ENCODE peak calls at places on chromosomes 3 and 15, in eight cellular contexts. E, M, N, V, X, R, O and S are unnamed samples.

GRCh38 chr15:39704684-39705083 is 78.0 kb downstream of the FSIP1 start:
- DNase-seq in R (no peak), V (no peak), N (peak), M (no peak), O (no peak), X (no peak), E (no peak), S (no peak)

GRCh38 chr3:109772520-109772919 is 435.2 kb upstream of the DPPA4 start:
- DNase-seq in M (no peak), X (no peak), O (no peak), R (no peak), E (no peak), V (no peak), N (peak), S (no peak)

GRCh38 chr3:156727519-156728205 is 53.3 kb downstream of the TIPARP start:
- DNase-seq in X (no peak), O (no peak), N (no peak), V (no peak), E (no peak), M (no peak), R (no peak), S (no peak)

GRCh38 chr3:69776926-69777581 is 37.8 kb downstream of the MITF start:
- DNase-seq in R (no peak), V (no peak), X (no peak), O (no peak), M (no peak), N (no peak), E (no peak), S (no peak)

GRCh38 chr3:28667646-28668376 is 319.2 kb upstream of the AZI2 start:
- DNase-seq in R (peak), X (peak), O (peak), M (peak), V (no peak), E (peak), N (peak), S (peak)

GRCh38 chr15:72339777-72340177 is 19.8 kb upstream of the CELF6 start:
- DNase-seq in R (no peak), M (no peak), X (no peak), N (peak), O (peak), E (no peak), V (no peak), S (no peak)

GRCh38 chr3:186722457-186722856 is 5.3 kb downstream of the KNG1 start:
- DNase-seq in N (peak), E (no peak), X (no peak), V (no peak), O (no peak), R (no peak), M (no peak), S (no peak)

GRCh38 chr3:102018544-102018943 is 169.2 kb downstream of the NFKBIZ start:
- DNase-seq in E (peak), V (no peak), X (no peak), N (no peak), M (no peak), R (no peak), O (no peak), S (no peak)

GRCh38 chr3:94937980-94938379 is 875.1 kb downstream of the NSUN3 start:
- DNase-seq in R (peak), N (no peak), V (no peak), X (peak), E (no peak), O (no peak), M (no peak), S (no peak)

GRCh38 chr3:40337136-40338108 is 27.9 kb downstream of the EIF1B start:
- DNase-seq in M (no peak), R (no peak), O (no peak), X (no peak), N (no peak), V (no peak), E (no peak), S (no peak)

GRCh38 chr15:39804026-39804425 is 21.4 kb upstream of the FSIP1 start:
- DNase-seq in V (no peak), X (no peak), O (no peak), R (no peak), M (no peak), E (no peak), N (peak), S (no peak)

GRCh38 chr3:119703900-119704531 is 1.2 kb downstream of the CFAP91 start:
- DNase-seq in V (no peak), E (no peak), O (no peak), N (no peak), X (no peak), M (no peak), R (no peak), S (no peak)

GRCh38 chr3:190172751-190173150 is 52.1 kb upstream of the P3H2 start:
- DNase-seq in X (no peak), V (no peak), R (no peak), N (peak), E (no peak), O (no peak), M (no peak), S (no peak)

GRCh38 chr3:42179110-42179725 is 86.8 kb downstream of the CCK start:
- DNase-seq in X (no peak), M (no peak), E (no peak), O (peak), R (no peak), N (peak), V (no peak), S (peak)

GRCh38 chr3:170203457-170203856 is 18.8 kb upstream of the PRKCI start:
- DNase-seq in R (no peak), E (no peak), N (no peak), X (no peak), O (no peak), V (no peak), M (no peak), S (no peak)

GRCh38 chr3:128280466-128281455 is 127.5 kb downstream of the EEFSEC start:
- DNase-seq in E (no peak), R (no peak), X (no peak), V (no peak), N (no peak), M (no peak), O (no peak), S (no peak)

GRCh38 chr3:33645060-33645841 is 72.8 kb downstream of the CLASP2 start:
- DNase-seq in X (no peak), O (no peak), E (no peak), M (no peak), V (no peak), R (no peak), N (peak), S (no peak)